ENCODE peak calls at places on chromosomes 5 and 9, in seven cellular contexts. X, V, K, J, H, F and M are unnamed samples. For H3K4me1, the result is how much of the 10 kb centered on the place peaks cover.

GRCh38 chr9:37382161-37382981 is 40.1 kb upstream of the GRHPR start:
- DNase-seq in X (no peak), V (no peak), K (no peak), J (no peak), H (no peak), F (no peak), M (no peak)

GRCh38 chr9:123299558-123300126 is 31.3 kb upstream of the STRBP start:
- DNase-seq in X (no peak), V (no peak), K (no peak), J (no peak), H (peak), F (no peak), M (peak)

GRCh38 chr9:109304350-109304749 is 16.5 kb downstream of the EPB41L4B start:
- DNase-seq in X (no peak), V (peak), K (no peak), J (no peak), H (no peak), F (no peak), M (no peak)

GRCh38 chr9:114301798-114302565 is 20.9 kb upstream of the ORM1 start:
- DNase-seq in X (no peak), V (no peak), K (peak), J (no peak), H (no peak), F (peak), M (peak)

GRCh38 chr5:125551797-125552196 is 805.4 kb upstream of the ZNF608 start:
- DNase-seq in X (no peak), V (no peak), K (no peak), J (no peak), H (no peak), F (no peak), M (no peak)

GRCh38 chr5:171311698-171312083 is 2.6 kb downstream of the TLX3 start:
- DNase-seq in X (no peak), V (no peak), K (no peak), J (no peak), H (no peak), F (no peak), M (no peak)

GRCh38 chr9:129476821-129477611 is 143.9 kb downstream of the C9orf50 start:
- DNase-seq in X (peak), V (peak), K (no peak), J (no peak), H (no peak), F (no peak), M (no peak)

GRCh38 chr9:27856054-27856453 is 282.8 kb upstream of the C9orf72 start:
- DNase-seq in X (no peak), V (no peak), K (no peak), J (no peak), H (no peak), F (no peak), M (no peak)

GRCh38 chr5:124596595-124597388 is 149.6 kb downstream of the ZNF608 start:
- DNase-seq in X (peak), V (peak), K (no peak), J (no peak), H (no peak), F (no peak), M (no peak)

GRCh38 chr5:139406960-139407359 is 3.1 kb upstream of the SPATA24 start:
- DNase-seq in X (no peak), V (no peak), K (no peak), J (no peak), H (no peak), F (no peak), M (no peak)

GRCh38 chr9:125425176-125425897 is 163.7 kb downstream of the GAPVD1 start:
- DNase-seq in X (no peak), V (no peak), K (peak), J (no peak), H (no peak), F (no peak), M (no peak)

GRCh38 chr9:19185191-19185590 is 45.3 kb upstream of the DENND4C start:
- DNase-seq in X (no peak), V (no peak), K (no peak), J (no peak), H (no peak), F (no peak), M (no peak)

GRCh38 chr5:143063175-143063970 is 293.2 kb downstream of the ARHGAP26 start:
- DNase-seq in X (no peak), V (no peak), K (peak), J (no peak), H (no peak), F (no peak), M (peak)
- H3K4me1 ChIP-seq in X (half or more), V (under half), K (under half), J (under half), H (under half), F (half or more), M (under half)

GRCh38 chr5:25094219-25094618 is 449.4 kb upstream of the CDH10 start:
- DNase-seq in X (no peak), V (no peak), K (no peak), J (no peak), H (no peak), F (no peak), M (no peak)

GRCh38 chr5:25091917-25092316 is 447.1 kb upstream of the CDH10 start:
- DNase-seq in X (no peak), V (no peak), K (no peak), J (no peak), H (no peak), F (no peak), M (no peak)

GRCh38 chr5:25095261-25095660 is 450.5 kb upstream of the CDH10 start:
- DNase-seq in X (no peak), V (no peak), K (no peak), J (no peak), H (no peak), F (no peak), M (no peak)

GRCh38 chr5:25090818-25091217 is 446.0 kb upstream of the CDH10 start:
- DNase-seq in X (no peak), V (no peak), K (no peak), J (no peak), H (no peak), F (no peak), M (no peak)

GRCh38 chr5:25090275-25090674 is 445.5 kb upstream of the CDH10 start:
- DNase-seq in X (no peak), V (peak), K (no peak), J (no peak), H (no peak), F (no peak), M (no peak)
- H3K4me3 ChIP-seq in X (no peak), V (no peak), K (no peak), J (no peak), H (no peak), F (no peak), M (no peak)

DNA sequence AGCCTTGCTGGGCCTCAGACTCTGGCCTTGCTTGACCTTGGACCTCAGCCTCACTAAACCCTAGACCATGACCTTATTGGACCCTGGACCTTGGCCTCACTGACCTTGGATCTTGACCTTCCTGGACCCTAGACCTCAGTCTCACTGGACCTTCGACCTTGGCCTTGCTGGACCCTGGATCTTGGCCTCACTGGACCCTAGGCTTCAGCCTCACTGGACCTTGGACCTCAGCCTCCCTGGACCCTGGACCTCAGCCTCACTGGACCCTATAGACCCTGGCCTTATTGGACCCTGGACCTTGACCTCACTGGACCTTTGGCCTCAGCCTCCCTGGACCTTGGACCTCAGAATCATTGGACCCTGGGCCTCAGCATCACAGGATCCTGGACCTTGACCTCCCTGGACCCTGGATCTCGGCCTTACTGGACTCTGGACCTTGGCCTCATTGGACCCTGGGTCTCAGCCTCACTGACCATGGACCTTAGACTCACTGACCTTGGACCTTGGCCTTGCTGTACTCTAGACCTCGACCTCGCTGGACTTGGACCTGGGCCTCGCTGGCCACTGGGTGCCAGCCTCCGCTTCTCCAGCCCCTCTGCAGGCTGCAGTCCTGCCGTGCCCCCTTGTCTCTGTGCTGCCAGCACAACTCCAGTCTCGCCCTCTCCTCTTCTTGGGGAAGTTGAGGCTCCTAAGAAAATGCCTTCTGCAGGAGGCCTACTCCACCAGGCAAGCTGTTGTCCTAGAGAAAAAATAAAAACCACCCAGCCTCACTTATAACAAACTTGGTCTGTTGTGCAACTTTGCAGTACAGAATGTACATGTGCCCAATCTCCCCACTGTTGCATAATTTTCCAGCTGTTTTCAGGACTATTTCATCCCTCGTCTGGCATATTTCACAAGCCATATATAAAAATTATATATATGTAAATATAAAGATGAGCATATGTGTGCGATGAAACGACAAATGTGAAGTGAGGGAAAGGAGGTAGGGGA is 11.0 kb upstream of the ADAMTS2 start:
- DNase-seq in X (no peak), V (no peak), K (no peak), J (no peak), H (no peak), F (no peak), M (no peak)
- TF ChIP-seq EP300 in X (no peak), V (no peak), K (no peak), J (no peak), H (no peak), F (peak), M (peak)

DNA sequence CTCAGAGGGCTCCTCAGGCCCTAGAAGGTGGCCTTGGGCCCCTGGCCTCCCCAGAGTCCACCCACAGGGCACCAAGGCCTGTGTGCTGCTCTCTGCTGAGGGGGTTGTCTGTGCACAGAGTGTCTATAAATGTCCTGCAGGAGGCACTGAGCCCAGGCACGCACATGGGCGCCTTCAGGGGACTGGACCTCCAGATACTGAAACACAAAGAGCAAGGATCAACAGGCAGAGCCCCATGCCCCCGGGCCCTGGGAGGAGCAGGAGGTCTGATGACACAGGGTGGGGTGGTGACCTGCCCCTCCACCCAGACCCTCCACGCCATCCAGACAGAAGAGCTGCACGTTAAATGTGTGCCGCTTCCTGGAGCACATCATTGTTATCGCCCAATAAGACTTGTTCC is 64.6 kb upstream of the SIMC1 start:
- DNase-seq in X (no peak), V (no peak), K (no peak), J (no peak), H (no peak), F (no peak), M (no peak)
- H3K4me1 ChIP-seq in X (under half), V (under half), K (under half), J (under half), H (under half), F (under half), M (under half)

GRCh38 chr5:14193496-14193895 is 50.4 kb downstream of the TRIO start:
- DNase-seq in X (no peak), V (no peak), K (no peak), J (no peak), H (no peak), F (no peak), M (no peak)
- H3K4me3 ChIP-seq in X (no peak), V (no peak), K (no peak), J (no peak), H (no peak), F (no peak), M (no peak)

GRCh38 chr5:42586625-42587024 is 163.4 kb downstream of the GHR start:
- DNase-seq in X (no peak), V (no peak), K (peak), J (no peak), H (no peak), F (peak), M (peak)
- TF ChIP-seq EP300 in X (no peak), V (no peak), K (no peak), J (no peak), H (no peak), F (no peak), M (no peak)

GRCh38 chr9:133348763-133349573 is 950 bp downstream of the RPL7A start:
- DNase-seq in X (no peak), V (no peak), K (no peak), J (no peak), H (no peak), F (no peak), M (no peak)
- H3K4me1 ChIP-seq in X (under half), V (under half), K (under half), J (under half), H (under half), F (under half), M (under half)

GRCh38 chr9:120583958-120584369 is 4.0 kb upstream of the CDK5RAP2 start:
- DNase-seq in X (peak), V (peak), K (no peak), J (no peak), H (peak), F (peak), M (no peak)
- H3K4me3 ChIP-seq in X (no peak), V (no peak), K (no peak), J (no peak), H (no peak), F (no peak), M (no peak)

DNA sequence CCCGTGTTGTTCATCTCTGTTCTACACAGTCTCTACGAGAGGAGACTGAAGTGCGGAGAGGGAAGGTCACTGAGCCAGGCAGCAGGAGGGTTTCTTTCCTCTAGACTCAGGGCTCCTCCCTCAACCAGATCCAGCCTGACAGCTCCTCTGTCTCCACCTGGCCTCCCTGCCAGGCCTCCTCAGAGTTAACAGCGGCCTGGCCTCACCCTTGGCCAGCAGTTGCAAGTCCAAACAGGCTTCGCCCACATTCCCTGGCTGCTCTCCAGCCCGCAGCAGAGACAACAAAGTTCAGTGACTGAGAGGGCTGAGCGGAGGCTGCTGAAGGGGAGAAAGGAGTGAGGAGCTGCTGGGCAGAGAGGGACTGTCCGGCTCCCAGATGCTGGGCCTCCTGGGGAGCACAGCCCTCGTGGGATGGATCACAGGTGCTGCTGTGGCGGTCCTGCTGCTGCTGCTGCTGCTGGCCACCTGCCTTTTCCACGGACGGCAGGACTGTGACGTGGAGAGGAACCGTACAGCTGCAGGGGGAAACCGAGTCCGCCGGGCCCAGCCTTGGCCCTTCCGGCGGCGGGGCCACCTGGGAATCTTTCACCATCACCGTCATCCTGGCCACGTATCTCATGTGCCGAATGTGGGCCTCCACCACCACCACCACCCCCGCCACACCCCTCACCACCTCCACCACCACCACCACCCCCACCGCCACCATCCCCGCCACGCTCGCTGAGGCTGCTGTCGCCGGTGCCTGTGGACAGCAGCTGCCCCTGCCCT is at the start of gene HRCT1:
- DNase-seq in X (peak), V (peak), K (peak), J (no peak), H (no peak), F (peak), M (peak)
- TF ChIP-seq EP300 in X (no peak), V (peak), K (no peak), J (no peak), H (no peak), F (no peak), M (no peak)